ENCODE peak calls at places on chromosome 11, in seven cellular contexts. One of them, this sample, is unnamed. For H3K27me3, the result is how much of the 10 kb centered on the place peaks cover.

GRCh38 chr11:35615911-35616900 is 2.1 kb upstream of the FJX1 start:
- DNase-seq in heart left ventricle: no peak
- DNase-seq in body of pancreas: no peak
- DNase-seq in breast epithelium: no peak
- DNase-seq in esophagus muscularis mucosa: no peak
- DNase-seq in HCT116: no peak
- DNase-seq in stomach: no peak
- DNase-seq in this sample: no peak

GRCh38 chr11:125457814-125458343 is 38.2 kb downstream of the FEZ1 start:
- DNase-seq in heart left ventricle: peak
- DNase-seq in stomach: no peak
- DNase-seq in esophagus muscularis mucosa: no peak
- DNase-seq in HCT116: no peak
- DNase-seq in breast epithelium: no peak
- DNase-seq in body of pancreas: peak
- DNase-seq in this sample: peak

GRCh38 chr11:67601098-67601497 is 5.6 kb upstream of the NDUFV1 start:
- DNase-seq in esophagus muscularis mucosa: no peak
- DNase-seq in breast epithelium: no peak
- DNase-seq in body of pancreas: no peak
- DNase-seq in heart left ventricle: no peak
- DNase-seq in HCT116: no peak
- DNase-seq in stomach: no peak
- DNase-seq in this sample: no peak

GRCh38 chr11:12005476-12005875 is 3.0 kb downstream of the DKK3 start:
- DNase-seq in HCT116: no peak
- DNase-seq in heart left ventricle: no peak
- DNase-seq in stomach: no peak
- DNase-seq in esophagus muscularis mucosa: no peak
- DNase-seq in breast epithelium: no peak
- DNase-seq in body of pancreas: no peak
- DNase-seq in this sample: no peak

GRCh38 chr11:33358150-33358831 is 101.1 kb downstream of the HIPK3 start:
- DNase-seq in esophagus muscularis mucosa: no peak
- DNase-seq in HCT116: no peak
- DNase-seq in heart left ventricle: no peak
- DNase-seq in body of pancreas: no peak
- DNase-seq in breast epithelium: no peak
- DNase-seq in stomach: no peak
- DNase-seq in this sample: no peak

GRCh38 chr11:1202776-1203504 is 19.9 kb upstream of the MUC5B start:
- DNase-seq in HCT116: peak
- DNase-seq in esophagus muscularis mucosa: no peak
- DNase-seq in stomach: peak
- DNase-seq in heart left ventricle: peak
- DNase-seq in body of pancreas: peak
- DNase-seq in breast epithelium: no peak
- DNase-seq in this sample: no peak

GRCh38 chr11:58775066-58775708 is 43.4 kb upstream of the GLYAT start:
- DNase-seq in stomach: no peak
- DNase-seq in HCT116: no peak
- DNase-seq in body of pancreas: no peak
- DNase-seq in esophagus muscularis mucosa: no peak
- DNase-seq in breast epithelium: no peak
- DNase-seq in heart left ventricle: no peak
- DNase-seq in this sample: no peak

GRCh38 chr11:77884829-77885190 is 63.9 kb downstream of the AAMDC start:
- DNase-seq in HCT116: no peak
- DNase-seq in esophagus muscularis mucosa: no peak
- DNase-seq in breast epithelium: no peak
- DNase-seq in body of pancreas: no peak
- DNase-seq in stomach: no peak
- DNase-seq in heart left ventricle: no peak
- DNase-seq in this sample: no peak

GRCh38 chr11:27209562-27210005 is 153.4 kb downstream of the CCDC34 start:
- DNase-seq in esophagus muscularis mucosa: no peak
- DNase-seq in breast epithelium: no peak
- DNase-seq in HCT116: peak
- DNase-seq in heart left ventricle: peak
- DNase-seq in body of pancreas: no peak
- DNase-seq in stomach: no peak
- DNase-seq in this sample: no peak

GRCh38 chr11:31810779-31811647 is at the start of gene PAX6:
- DNase-seq in esophagus muscularis mucosa: no peak
- DNase-seq in breast epithelium: no peak
- DNase-seq in body of pancreas: peak
- DNase-seq in heart left ventricle: no peak
- DNase-seq in stomach: no peak
- DNase-seq in HCT116: peak
- DNase-seq in this sample: no peak

GRCh38 chr11:63518548-63518947 is 12.7 kb downstream of the LGALS12 start:
- DNase-seq in HCT116: no peak
- DNase-seq in heart left ventricle: no peak
- DNase-seq in breast epithelium: no peak
- DNase-seq in esophagus muscularis mucosa: no peak
- DNase-seq in stomach: no peak
- DNase-seq in body of pancreas: no peak
- DNase-seq in this sample: no peak

GRCh38 chr11:85187992-85188391 is 439.2 kb downstream of the DLG2 start:
- DNase-seq in heart left ventricle: no peak
- DNase-seq in body of pancreas: no peak
- DNase-seq in HCT116: no peak
- DNase-seq in esophagus muscularis mucosa: no peak
- DNase-seq in breast epithelium: no peak
- DNase-seq in stomach: no peak
- DNase-seq in this sample: no peak

GRCh38 chr11:84247931-84248330 is 961.8 kb upstream of the CCDC90B start:
- DNase-seq in HCT116: no peak
- DNase-seq in body of pancreas: no peak
- DNase-seq in breast epithelium: no peak
- DNase-seq in esophagus muscularis mucosa: no peak
- DNase-seq in heart left ventricle: no peak
- DNase-seq in stomach: no peak
- DNase-seq in this sample: no peak

GRCh38 chr11:100932474-100933100 is 197.0 kb downstream of the PGR start:
- DNase-seq in stomach: no peak
- DNase-seq in breast epithelium: no peak
- DNase-seq in HCT116: peak
- DNase-seq in body of pancreas: no peak
- DNase-seq in heart left ventricle: no peak
- DNase-seq in esophagus muscularis mucosa: no peak
- DNase-seq in this sample: no peak

GRCh38 chr11:271316-271715 is 6.9 kb upstream of the NLRP6 start:
- DNase-seq in heart left ventricle: no peak
- DNase-seq in body of pancreas: no peak
- DNase-seq in stomach: no peak
- DNase-seq in esophagus muscularis mucosa: no peak
- DNase-seq in breast epithelium: no peak
- DNase-seq in HCT116: no peak
- DNase-seq in this sample: no peak

GRCh38 chr11:2521681-2522630 is 77.1 kb downstream of the KCNQ1 start:
- DNase-seq in breast epithelium: peak
- DNase-seq in esophagus muscularis mucosa: peak
- DNase-seq in heart left ventricle: peak
- DNase-seq in body of pancreas: peak
- DNase-seq in HCT116: no peak
- DNase-seq in stomach: peak
- DNase-seq in this sample: peak

GRCh38 chr11:8098361-8098760 is 17.4 kb downstream of the TUB start:
- DNase-seq in breast epithelium: no peak
- DNase-seq in HCT116: no peak
- DNase-seq in body of pancreas: no peak
- DNase-seq in esophagus muscularis mucosa: peak
- DNase-seq in heart left ventricle: peak
- DNase-seq in stomach: peak
- DNase-seq in this sample: no peak

GRCh38 chr11:111059726-111060125 is 185.8 kb upstream of the POU2AF2 start:
- DNase-seq in body of pancreas: no peak
- DNase-seq in HCT116: no peak
- DNase-seq in heart left ventricle: no peak
- DNase-seq in breast epithelium: no peak
- DNase-seq in stomach: no peak
- DNase-seq in esophagus muscularis mucosa: no peak
- DNase-seq in this sample: no peak

GRCh38 chr11:84291996-84292395 is 1005.8 kb upstream of the CCDC90B start:
- DNase-seq in HCT116: no peak
- DNase-seq in body of pancreas: no peak
- DNase-seq in heart left ventricle: no peak
- DNase-seq in breast epithelium: no peak
- DNase-seq in stomach: no peak
- DNase-seq in esophagus muscularis mucosa: no peak
- DNase-seq in this sample: no peak

GRCh38 chr11:72787262-72788104 is 6.4 kb downstream of the STARD10 start:
- DNase-seq in breast epithelium: no peak
- DNase-seq in body of pancreas: peak
- DNase-seq in HCT116: no peak
- DNase-seq in heart left ventricle: no peak
- DNase-seq in stomach: no peak
- DNase-seq in esophagus muscularis mucosa: no peak
- DNase-seq in this sample: no peak

GRCh38 chr11:58659910-58660570 is 37.6 kb downstream of the CNTF start:
- DNase-seq in body of pancreas: no peak
- DNase-seq in esophagus muscularis mucosa: no peak
- DNase-seq in heart left ventricle: no peak
- DNase-seq in breast epithelium: no peak
- DNase-seq in HCT116: no peak
- DNase-seq in stomach: no peak
- DNase-seq in this sample: no peak

GRCh38 chr11:102436546-102436945 is 16.0 kb downstream of the TMEM123 start:
- DNase-seq in breast epithelium: no peak
- DNase-seq in HCT116: no peak
- DNase-seq in esophagus muscularis mucosa: no peak
- DNase-seq in body of pancreas: no peak
- DNase-seq in heart left ventricle: no peak
- DNase-seq in stomach: no peak
- DNase-seq in this sample: no peak

DNA sequence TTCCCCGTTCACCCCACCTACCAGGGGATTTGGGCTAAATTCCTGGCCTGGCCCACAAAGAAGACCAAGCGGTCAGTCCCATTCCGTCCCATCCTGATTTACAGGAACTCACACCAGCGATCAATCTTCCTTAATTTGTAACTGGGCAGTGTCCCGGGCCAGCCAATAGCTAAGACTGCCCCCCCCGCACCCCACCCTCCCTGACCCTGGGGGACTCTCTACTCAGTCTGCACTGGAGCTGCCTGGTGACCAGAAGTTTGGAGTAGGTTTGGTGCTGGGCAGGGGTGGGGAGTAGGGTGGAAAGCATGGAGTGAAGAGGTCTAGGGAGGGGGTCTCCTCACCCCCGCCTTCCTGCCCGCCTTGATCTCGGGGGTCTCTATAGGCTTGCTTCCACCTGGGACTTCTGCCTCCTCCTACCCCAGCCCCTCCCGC is at the start of gene SERPING1:
- DNase-seq in heart left ventricle: peak
- DNase-seq in HCT116: no peak
- DNase-seq in stomach: peak
- DNase-seq in breast epithelium: peak
- DNase-seq in esophagus muscularis mucosa: peak
- DNase-seq in body of pancreas: peak
- DNase-seq in this sample: peak
- TF ChIP-seq POLR2A in heart left ventricle: no peak
- TF ChIP-seq POLR2A in HCT116: no peak
- TF ChIP-seq POLR2A in stomach: no peak
- TF ChIP-seq POLR2A in breast epithelium: peak
- TF ChIP-seq POLR2A in esophagus muscularis mucosa: no peak
- TF ChIP-seq POLR2A in body of pancreas: peak
- TF ChIP-seq POLR2A in this sample: no peak

GRCh38 chr11:131536159-131536558 is 165.7 kb downstream of the NTM start:
- DNase-seq in esophagus muscularis mucosa: no peak
- DNase-seq in body of pancreas: no peak
- DNase-seq in breast epithelium: no peak
- DNase-seq in heart left ventricle: no peak
- DNase-seq in HCT116: no peak
- DNase-seq in stomach: no peak
- DNase-seq in this sample: no peak
- TF ChIP-seq CTCF in esophagus muscularis mucosa: no peak
- TF ChIP-seq CTCF in body of pancreas: no peak
- TF ChIP-seq CTCF in breast epithelium: no peak
- TF ChIP-seq CTCF in heart left ventricle: no peak
- TF ChIP-seq CTCF in HCT116: no peak
- TF ChIP-seq CTCF in stomach: no peak
- TF ChIP-seq CTCF in this sample: no peak

GRCh38 chr11:95412074-95412473 is 181.1 kb upstream of the SESN3 start:
- DNase-seq in body of pancreas: no peak
- DNase-seq in HCT116: no peak
- DNase-seq in heart left ventricle: no peak
- DNase-seq in stomach: no peak
- DNase-seq in esophagus muscularis mucosa: no peak
- DNase-seq in breast epithelium: no peak
- DNase-seq in this sample: no peak
- H3K27me3 ChIP-seq in body of pancreas: under half
- H3K27me3 ChIP-seq in HCT116: under half
- H3K27me3 ChIP-seq in heart left ventricle: under half
- H3K27me3 ChIP-seq in stomach: under half
- H3K27me3 ChIP-seq in esophagus muscularis mucosa: under half
- H3K27me3 ChIP-seq in breast epithelium: under half
- H3K27me3 ChIP-seq in this sample: under half

GRCh38 chr11:15940462-15941205 is 415.7 kb downstream of the SOX6 start:
- DNase-seq in body of pancreas: no peak
- DNase-seq in HCT116: no peak
- DNase-seq in heart left ventricle: no peak
- DNase-seq in esophagus muscularis mucosa: peak
- DNase-seq in stomach: no peak
- DNase-seq in breast epithelium: no peak
- DNase-seq in this sample: no peak

GRCh38 chr11:15941206-15941770 is 415.1 kb downstream of the SOX6 start:
- DNase-seq in breast epithelium: no peak
- DNase-seq in esophagus muscularis mucosa: peak
- DNase-seq in HCT116: no peak
- DNase-seq in body of pancreas: peak
- DNase-seq in stomach: no peak
- DNase-seq in heart left ventricle: no peak
- DNase-seq in this sample: peak

GRCh38 chr11:15943418-15944197 is 412.7 kb downstream of the SOX6 start:
- DNase-seq in stomach: no peak
- DNase-seq in body of pancreas: no peak
- DNase-seq in breast epithelium: no peak
- DNase-seq in heart left ventricle: no peak
- DNase-seq in esophagus muscularis mucosa: peak
- DNase-seq in HCT116: no peak
- DNase-seq in this sample: no peak

GRCh38 chr11:15942936-15943335 is 413.4 kb downstream of the SOX6 start:
- DNase-seq in breast epithelium: no peak
- DNase-seq in body of pancreas: no peak
- DNase-seq in HCT116: no peak
- DNase-seq in esophagus muscularis mucosa: peak
- DNase-seq in stomach: no peak
- DNase-seq in heart left ventricle: no peak
- DNase-seq in this sample: no peak

DNA sequence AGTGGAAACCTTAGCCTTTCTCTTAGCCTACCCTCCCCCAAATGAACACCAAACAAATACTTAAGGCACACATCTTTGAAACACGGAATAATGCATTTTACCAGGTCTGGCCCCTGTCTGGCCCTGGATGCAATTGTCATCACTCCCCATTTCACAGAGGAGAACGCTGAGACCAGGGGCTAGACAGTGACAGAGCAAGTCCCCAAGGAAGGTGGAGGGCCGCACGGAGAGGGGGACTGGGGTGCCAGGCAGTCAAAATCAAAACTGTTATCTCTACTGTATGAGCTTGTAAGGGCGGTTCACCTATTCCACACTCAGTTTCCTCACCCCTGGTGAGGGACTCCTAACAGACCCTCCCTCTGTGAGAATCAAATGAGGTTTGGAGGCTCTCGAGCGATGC is 414.2 kb downstream of the SOX6 start:
- DNase-seq in esophagus muscularis mucosa: no peak
- DNase-seq in heart left ventricle: no peak
- DNase-seq in body of pancreas: no peak
- DNase-seq in breast epithelium: no peak
- DNase-seq in HCT116: no peak
- DNase-seq in stomach: no peak
- DNase-seq in this sample: no peak
- TF ChIP-seq POLR2A in esophagus muscularis mucosa: no peak
- TF ChIP-seq POLR2A in heart left ventricle: no peak
- TF ChIP-seq POLR2A in body of pancreas: no peak
- TF ChIP-seq POLR2A in breast epithelium: no peak
- TF ChIP-seq POLR2A in HCT116: no peak
- TF ChIP-seq POLR2A in stomach: no peak
- TF ChIP-seq POLR2A in this sample: no peak

This sample was measured in gastrocnemius medialis.